ENCODE peak calls at places on chromosomes 11 and 22, in seven cellular contexts. One of them, this sample, is unnamed.

GRCh38 chr11:89545701-89546100 is 54.5 kb upstream of the NOX4 start:
- DNase-seq in GM23248: no peak
- DNase-seq in MM.1S: no peak
- DNase-seq in SK-N-SH: no peak
- DNase-seq in HCT116: no peak
- DNase-seq in neural progenitor cell: no peak
- DNase-seq in OCI-LY7: no peak
- DNase-seq in this sample: peak; percentile 41

GRCh38 chr11:44778200-44779100 is 51.7 kb downstream of the TSPAN18 start:
- DNase-seq in SK-N-SH: no peak
- DNase-seq in MM.1S: no peak
- DNase-seq in OCI-LY7: no peak
- DNase-seq in HCT116: no peak
- DNase-seq in neural progenitor cell: no peak
- DNase-seq in GM23248: no peak
- DNase-seq in this sample: no peak

GRCh38 chr11:130218501-130218900 is 58.9 kb downstream of the ST14 start:
- DNase-seq in OCI-LY7: no peak
- DNase-seq in neural progenitor cell: no peak
- DNase-seq in HCT116: no peak
- DNase-seq in SK-N-SH: no peak
- DNase-seq in GM23248: no peak
- DNase-seq in MM.1S: no peak
- DNase-seq in this sample: no peak

GRCh38 chr11:75966546-75967287 is 151.7 kb downstream of the UVRAG start:
- DNase-seq in neural progenitor cell: no peak
- DNase-seq in GM23248: peak; percentile 87
- DNase-seq in HCT116: peak; percentile 21
- DNase-seq in SK-N-SH: no peak
- DNase-seq in OCI-LY7: no peak
- DNase-seq in MM.1S: no peak
- DNase-seq in this sample: peak; percentile 19

GRCh38 chr11:60739114-60739513 is 14.6 kb downstream of the MS4A18 start:
- DNase-seq in HCT116: no peak
- DNase-seq in MM.1S: no peak
- DNase-seq in SK-N-SH: no peak
- DNase-seq in neural progenitor cell: no peak
- DNase-seq in GM23248: no peak
- DNase-seq in OCI-LY7: no peak
- DNase-seq in this sample: no peak

GRCh38 chr11:58688779-58689503 is 42.8 kb downstream of the GLYAT start:
- DNase-seq in OCI-LY7: no peak
- DNase-seq in neural progenitor cell: no peak
- DNase-seq in MM.1S: no peak
- DNase-seq in GM23248: peak; percentile 57
- DNase-seq in HCT116: no peak
- DNase-seq in SK-N-SH: no peak
- DNase-seq in this sample: no peak

GRCh38 chr22:44379817-44380560 is 67.2 kb upstream of the SHISAL1 start:
- DNase-seq in MM.1S: no peak
- DNase-seq in HCT116: no peak
- DNase-seq in GM23248: no peak
- DNase-seq in OCI-LY7: no peak
- DNase-seq in SK-N-SH: no peak
- DNase-seq in neural progenitor cell: no peak
- DNase-seq in this sample: no peak

GRCh38 chr11:69075421-69076128 is 26.8 kb downstream of the TPCN2 start:
- DNase-seq in MM.1S: no peak
- DNase-seq in HCT116: peak; percentile 82
- DNase-seq in SK-N-SH: no peak
- DNase-seq in neural progenitor cell: no peak
- DNase-seq in GM23248: peak; percentile 100
- DNase-seq in OCI-LY7: no peak
- DNase-seq in this sample: no peak

GRCh38 chr22:43008509-43008908 is 6.4 kb downstream of the PACSIN2 start:
- DNase-seq in neural progenitor cell: no peak
- DNase-seq in HCT116: no peak
- DNase-seq in MM.1S: no peak
- DNase-seq in GM23248: peak; percentile 65
- DNase-seq in SK-N-SH: no peak
- DNase-seq in OCI-LY7: no peak
- DNase-seq in this sample: no peak

GRCh38 chr11:65391007-65391406 is 4.6 kb downstream of the FRMD8 start:
- DNase-seq in MM.1S: no peak
- DNase-seq in neural progenitor cell: peak; percentile 42
- DNase-seq in SK-N-SH: no peak
- DNase-seq in HCT116: no peak
- DNase-seq in OCI-LY7: no peak
- DNase-seq in GM23248: peak; percentile 67
- DNase-seq in this sample: no peak
- H3K4me3 ChIP-seq in MM.1S: no peak overlapping the region
- H3K4me3 ChIP-seq in neural progenitor cell: no peak overlapping the region
- H3K4me3 ChIP-seq in SK-N-SH: no peak overlapping the region
- H3K4me3 ChIP-seq in HCT116: no peak overlapping the region
- H3K4me3 ChIP-seq in OCI-LY7: no peak overlapping the region
- H3K4me3 ChIP-seq in GM23248: peak overlapping the region; percentile 57
- H3K4me3 ChIP-seq in this sample: no peak overlapping the region

GRCh38 chr11:2097356-2097997 is 41.7 kb downstream of the IGF2 start:
- DNase-seq in OCI-LY7: no peak
- DNase-seq in GM23248: peak; percentile 81
- DNase-seq in MM.1S: no peak
- DNase-seq in neural progenitor cell: peak; percentile 92
- DNase-seq in HCT116: no peak
- DNase-seq in SK-N-SH: no peak
- DNase-seq in this sample: peak; percentile 79
- H2AFZ ChIP-seq in OCI-LY7: no peak overlapping the region
- H2AFZ ChIP-seq in GM23248: peak overlapping the region; percentile 58
- H2AFZ ChIP-seq in MM.1S: no peak overlapping the region
- H2AFZ ChIP-seq in neural progenitor cell: no peak overlapping the region
- H2AFZ ChIP-seq in HCT116: no peak overlapping the region
- H2AFZ ChIP-seq in SK-N-SH: no peak overlapping the region
- H2AFZ ChIP-seq in this sample: peak overlapping the region; percentile 27

GRCh38 chr11:100550910-100551309 is 136.2 kb upstream of the ARHGAP42 start:
- DNase-seq in GM23248: no peak
- DNase-seq in neural progenitor cell: no peak
- DNase-seq in HCT116: no peak
- DNase-seq in SK-N-SH: no peak
- DNase-seq in OCI-LY7: no peak
- DNase-seq in MM.1S: no peak
- DNase-seq in this sample: no peak

GRCh38 chr11:100550298-100550697 is 136.8 kb upstream of the ARHGAP42 start:
- DNase-seq in GM23248: no peak
- DNase-seq in neural progenitor cell: no peak
- DNase-seq in HCT116: no peak
- DNase-seq in OCI-LY7: no peak
- DNase-seq in SK-N-SH: no peak
- DNase-seq in MM.1S: no peak
- DNase-seq in this sample: no peak

GRCh38 chr11:100545970-100546369 is 141.1 kb upstream of the ARHGAP42 start:
- DNase-seq in HCT116: no peak
- DNase-seq in MM.1S: no peak
- DNase-seq in GM23248: no peak
- DNase-seq in SK-N-SH: no peak
- DNase-seq in neural progenitor cell: peak; percentile 5
- DNase-seq in OCI-LY7: no peak
- DNase-seq in this sample: no peak

GRCh38 chr11:100543386-100543785 is 143.7 kb upstream of the ARHGAP42 start:
- DNase-seq in MM.1S: no peak
- DNase-seq in neural progenitor cell: no peak
- DNase-seq in GM23248: no peak
- DNase-seq in SK-N-SH: no peak
- DNase-seq in HCT116: no peak
- DNase-seq in OCI-LY7: no peak
- DNase-seq in this sample: no peak

GRCh38 chr11:100546714-100547113 is 140.4 kb upstream of the ARHGAP42 start:
- DNase-seq in GM23248: peak; percentile 6
- DNase-seq in MM.1S: no peak
- DNase-seq in SK-N-SH: no peak
- DNase-seq in HCT116: peak; percentile 21
- DNase-seq in neural progenitor cell: no peak
- DNase-seq in OCI-LY7: no peak
- DNase-seq in this sample: peak; percentile 73
- TF ChIP-seq EZH2phosphoT487 in GM23248: no peak
- TF ChIP-seq EZH2phosphoT487 in MM.1S: no peak
- TF ChIP-seq EZH2phosphoT487 in SK-N-SH: no peak
- TF ChIP-seq EZH2phosphoT487 in HCT116: no peak
- TF ChIP-seq EZH2phosphoT487 in neural progenitor cell: no peak
- TF ChIP-seq EZH2phosphoT487 in OCI-LY7: no peak
- TF ChIP-seq EZH2phosphoT487 in this sample: no peak

GRCh38 chr22:37054078-37054440 is 2.5 kb downstream of the KCTD17 start:
- DNase-seq in SK-N-SH: no peak
- DNase-seq in GM23248: no peak
- DNase-seq in HCT116: no peak
- DNase-seq in MM.1S: no peak
- DNase-seq in OCI-LY7: peak; percentile 37
- DNase-seq in neural progenitor cell: no peak
- DNase-seq in this sample: no peak

GRCh38 chr22:37054600-37055365 is 3.2 kb downstream of the KCTD17 start:
- DNase-seq in HCT116: no peak
- DNase-seq in OCI-LY7: no peak
- DNase-seq in neural progenitor cell: no peak
- DNase-seq in SK-N-SH: no peak
- DNase-seq in GM23248: no peak
- DNase-seq in MM.1S: no peak
- DNase-seq in this sample: no peak

GRCh38 chr22:37051629-37052385 is at the start of gene KCTD17:
- DNase-seq in OCI-LY7: peak; percentile 83
- DNase-seq in SK-N-SH: peak; percentile 99
- DNase-seq in MM.1S: peak; percentile 73
- DNase-seq in GM23248: peak; percentile 94
- DNase-seq in HCT116: peak; percentile 24
- DNase-seq in neural progenitor cell: peak; percentile 80
- DNase-seq in this sample: peak; percentile 85

GRCh38 chr22:37052386-37053309 is 1.1 kb downstream of the KCTD17 start:
- DNase-seq in MM.1S: no peak
- DNase-seq in HCT116: no peak
- DNase-seq in GM23248: no peak
- DNase-seq in OCI-LY7: no peak
- DNase-seq in SK-N-SH: no peak
- DNase-seq in neural progenitor cell: no peak
- DNase-seq in this sample: no peak

DNA sequence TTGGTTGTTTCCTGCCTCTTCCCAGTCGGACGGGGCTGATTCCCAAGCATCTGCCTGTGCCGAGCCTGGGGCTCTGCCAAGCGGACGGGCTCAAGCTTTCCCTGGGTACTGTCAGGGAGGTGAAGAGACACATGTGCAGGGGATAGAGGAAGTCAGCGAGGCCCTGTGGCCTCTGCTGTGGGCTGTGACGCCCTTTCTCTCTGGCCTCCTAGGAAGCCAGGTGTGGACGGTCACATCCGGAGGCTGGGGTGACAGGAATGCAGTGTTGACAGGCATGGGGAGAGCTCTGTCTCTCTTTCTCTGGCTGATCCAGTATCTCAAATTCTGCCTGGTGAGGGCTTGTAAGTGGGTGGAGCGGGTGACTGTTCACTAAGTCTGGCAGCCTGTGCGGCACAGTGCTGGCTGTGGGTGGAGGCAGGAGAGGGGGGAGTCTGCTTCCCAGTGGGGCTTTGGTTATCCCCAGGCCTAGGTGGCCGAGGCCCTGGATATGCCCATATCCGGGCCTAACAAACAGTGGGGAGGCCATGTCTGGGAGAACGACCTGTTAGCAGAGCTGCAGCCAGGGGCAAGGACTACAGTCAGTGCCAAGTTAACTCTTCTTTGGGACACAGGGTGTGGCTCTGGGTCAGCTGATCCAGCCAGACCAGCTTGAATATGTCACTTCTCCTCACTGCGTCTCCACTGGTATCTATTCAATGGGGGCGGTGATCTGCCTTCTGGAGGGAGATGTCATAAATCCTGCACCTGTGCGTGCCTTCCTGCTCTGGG is 2.0 kb downstream of the KCTD17 start:
- DNase-seq in neural progenitor cell: no peak
- DNase-seq in MM.1S: no peak
- DNase-seq in OCI-LY7: no peak
- DNase-seq in GM23248: peak; percentile 86
- DNase-seq in HCT116: no peak
- DNase-seq in SK-N-SH: no peak
- DNase-seq in this sample: no peak
- H3K4me3 ChIP-seq in neural progenitor cell: no peak overlapping the region
- H3K4me3 ChIP-seq in MM.1S: no peak overlapping the region
- H3K4me3 ChIP-seq in OCI-LY7: no peak overlapping the region
- H3K4me3 ChIP-seq in GM23248: peak overlapping the region; percentile 75
- H3K4me3 ChIP-seq in HCT116: no peak overlapping the region
- H3K4me3 ChIP-seq in SK-N-SH: no peak overlapping the region
- H3K4me3 ChIP-seq in this sample: no peak overlapping the region

GRCh38 chr11:68041617-68042218 is 2.9 kb downstream of the TCIRG1 start:
- DNase-seq in OCI-LY7: no peak
- DNase-seq in MM.1S: no peak
- DNase-seq in neural progenitor cell: no peak
- DNase-seq in HCT116: no peak
- DNase-seq in SK-N-SH: no peak
- DNase-seq in GM23248: no peak
- DNase-seq in this sample: no peak

GRCh38 chr11:68043349-68044144 is 4.7 kb downstream of the TCIRG1 start:
- DNase-seq in MM.1S: no peak
- DNase-seq in SK-N-SH: peak; percentile 53
- DNase-seq in GM23248: peak; percentile 42
- DNase-seq in HCT116: no peak
- DNase-seq in OCI-LY7: no peak
- DNase-seq in neural progenitor cell: no peak
- DNase-seq in this sample: peak; percentile 74

GRCh38 chr11:68040957-68041591 is 2.2 kb downstream of the TCIRG1 start:
- DNase-seq in neural progenitor cell: no peak
- DNase-seq in GM23248: no peak
- DNase-seq in SK-N-SH: peak; percentile 38
- DNase-seq in OCI-LY7: no peak
- DNase-seq in HCT116: no peak
- DNase-seq in MM.1S: no peak
- DNase-seq in this sample: no peak

GRCh38 chr11:68043029-68043348 is 4.2 kb downstream of the TCIRG1 start:
- DNase-seq in HCT116: no peak
- DNase-seq in GM23248: no peak
- DNase-seq in SK-N-SH: peak; percentile 43
- DNase-seq in OCI-LY7: no peak
- DNase-seq in MM.1S: no peak
- DNase-seq in neural progenitor cell: no peak
- DNase-seq in this sample: no peak

GRCh38 chr11:68042219-68043028 is 3.6 kb downstream of the TCIRG1 start:
- DNase-seq in MM.1S: no peak
- DNase-seq in OCI-LY7: no peak
- DNase-seq in HCT116: no peak
- DNase-seq in GM23248: no peak
- DNase-seq in SK-N-SH: peak; percentile 46
- DNase-seq in neural progenitor cell: no peak
- DNase-seq in this sample: no peak
- H2AFZ ChIP-seq in MM.1S: no peak overlapping the region
- H2AFZ ChIP-seq in OCI-LY7: no peak overlapping the region
- H2AFZ ChIP-seq in HCT116: no peak overlapping the region
- H2AFZ ChIP-seq in GM23248: no peak overlapping the region
- H2AFZ ChIP-seq in SK-N-SH: no peak overlapping the region
- H2AFZ ChIP-seq in neural progenitor cell: no peak overlapping the region
- H2AFZ ChIP-seq in this sample: no peak overlapping the region

This sample was measured in hepatocyte.